ENCODE peak calls at places on chromosomes 5 and 9, in six cellular contexts. W is transverse colon; H is tibial artery; G is CD4-positive, alpha-beta memory T cell; A is dorsolateral prefrontal cortex; T is stomach. D is an unnamed sample.

GRCh38 chr9:88660611-88661010 is 125.6 kb downstream of the NXNL2 start:
- DNase-seq in W (no peak), H (no peak), G (no peak), A (no peak), T (no peak), D (no peak)

GRCh38 chr5:173963867-173964429 is 25.0 kb upstream of the C5orf47 start:
- DNase-seq in G (peak), W (peak), H (no peak), T (no peak), A (peak), D (no peak)

GRCh38 chr9:134217431-134218210 is 53.3 kb upstream of the RNU6ATAC start:
- DNase-seq in G (no peak), A (no peak), T (no peak), H (no peak), W (no peak), D (no peak)

GRCh38 chr9:18141681-18142080 is 332.3 kb upstream of the ADAMTSL1 start:
- DNase-seq in A (no peak), H (no peak), T (no peak), W (no peak), G (no peak), D (no peak)

GRCh38 chr9:126791406-126792230 is 13.2 kb upstream of the ZBTB43 start:
- DNase-seq in A (no peak), T (no peak), G (no peak), W (no peak), H (no peak), D (no peak)

GRCh38 chr5:16889203-16889971 is 46.7 kb downstream of the MYO10 start:
- DNase-seq in A (no peak), W (no peak), T (no peak), H (no peak), G (no peak), D (no peak)

GRCh38 chr5:10452768-10453331 is 11.2 kb downstream of the ROPN1L start:
- DNase-seq in W (no peak), A (no peak), G (peak), T (no peak), H (no peak), D (no peak)

GRCh38 chr5:178818094-178818493 is 41.7 kb upstream of the ZNF354B start:
- DNase-seq in H (no peak), G (no peak), A (no peak), W (no peak), T (no peak), D (no peak)

GRCh38 chr5:128920345-128921215 is 44.7 kb upstream of the SLC27A6 start:
- DNase-seq in W (no peak), A (no peak), T (no peak), G (no peak), H (no peak), D (no peak)

GRCh38 chr5:163658702-163659567 is 153.5 kb downstream of the MAT2B start:
- DNase-seq in T (no peak), W (no peak), A (no peak), H (no peak), G (no peak), D (no peak)

GRCh38 chr5:158287643-158288228 is 428.8 kb upstream of the CLINT1 start:
- DNase-seq in A (no peak), W (peak), T (no peak), H (peak), G (no peak), D (peak)

GRCh38 chr5:173926359-173926758 is 38.2 kb downstream of the CPEB4 start:
- DNase-seq in H (peak), T (no peak), W (no peak), A (no peak), G (no peak), D (peak)

GRCh38 chr5:138946241-138946623 is 71.1 kb upstream of the LRRTM2 start:
- DNase-seq in G (no peak), H (peak), W (no peak), A (peak), T (no peak), D (peak)

GRCh38 chr5:172459396-172460165 is 5.3 kb upstream of the SH3PXD2B start:
- DNase-seq in G (no peak), T (no peak), A (no peak), H (no peak), W (no peak), D (no peak)

GRCh38 chr9:2622361-2623045 is 916 bp downstream of the VLDLR start:
- DNase-seq in A (peak), W (peak), T (peak), G (peak), H (no peak), D (peak)

GRCh38 chr5:119396265-119396664 is 40.4 kb downstream of the TNFAIP8 start:
- DNase-seq in G (no peak), H (no peak), A (no peak), W (no peak), T (no peak), D (no peak)

GRCh38 chr5:119398713-119399492 is 43.1 kb downstream of the TNFAIP8 start:
- DNase-seq in G (no peak), A (no peak), H (peak), W (peak), T (peak), D (peak)

GRCh38 chr5:119395080-119395836 is 39.4 kb downstream of the TNFAIP8 start:
- DNase-seq in W (no peak), G (no peak), H (no peak), T (no peak), A (no peak), D (no peak)

GRCh38 chr5:119400248-119400647 is 44.4 kb downstream of the TNFAIP8 start:
- DNase-seq in W (no peak), A (no peak), H (no peak), T (no peak), G (no peak), D (no peak)

DNA sequence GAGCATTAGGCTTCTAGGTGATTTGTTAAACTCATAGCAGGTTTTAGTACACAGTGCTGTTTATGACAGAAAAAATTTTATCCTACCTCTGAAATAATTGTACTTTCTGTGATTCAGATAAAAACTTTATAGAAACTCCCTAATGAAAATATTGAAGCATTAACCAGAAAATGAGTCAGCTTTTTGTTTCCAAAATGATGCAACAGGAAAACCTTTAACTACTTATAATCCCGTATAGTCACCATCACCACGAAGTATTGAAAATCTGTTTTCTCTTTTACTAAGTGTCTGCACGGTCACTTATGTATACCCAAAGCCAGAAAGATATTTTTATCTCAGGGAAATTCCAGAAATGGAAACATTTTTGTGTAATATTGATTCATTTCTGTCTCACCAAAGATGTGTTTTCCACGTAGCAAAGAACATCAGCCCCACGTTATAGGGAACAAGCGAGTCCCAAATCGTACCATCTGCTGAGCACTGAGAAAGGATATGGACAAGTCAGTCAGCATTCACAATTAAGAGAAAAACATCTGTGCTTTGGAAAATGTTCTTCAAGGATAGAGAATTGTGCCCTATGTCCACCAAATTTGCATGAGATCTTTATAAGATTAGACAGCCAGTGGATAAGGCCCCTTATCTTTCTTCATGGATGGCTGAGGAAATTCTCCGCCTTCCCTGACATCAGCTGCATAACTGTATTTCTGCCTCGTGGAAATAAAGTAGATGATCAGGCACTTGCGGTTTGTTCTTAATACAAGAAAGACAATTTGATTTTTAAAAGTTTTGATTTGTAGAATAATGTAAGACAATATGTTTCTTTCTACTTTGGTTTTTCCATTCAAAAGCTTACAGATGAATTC is 41.9 kb downstream of the TNFAIP8 start:
- DNase-seq in W (no peak), G (no peak), T (no peak), A (no peak), H (no peak), D (no peak)
- H3K4me3 ChIP-seq in W (no peak), G (no peak), T (no peak), A (no peak), H (no peak), D (no peak)

DNA sequence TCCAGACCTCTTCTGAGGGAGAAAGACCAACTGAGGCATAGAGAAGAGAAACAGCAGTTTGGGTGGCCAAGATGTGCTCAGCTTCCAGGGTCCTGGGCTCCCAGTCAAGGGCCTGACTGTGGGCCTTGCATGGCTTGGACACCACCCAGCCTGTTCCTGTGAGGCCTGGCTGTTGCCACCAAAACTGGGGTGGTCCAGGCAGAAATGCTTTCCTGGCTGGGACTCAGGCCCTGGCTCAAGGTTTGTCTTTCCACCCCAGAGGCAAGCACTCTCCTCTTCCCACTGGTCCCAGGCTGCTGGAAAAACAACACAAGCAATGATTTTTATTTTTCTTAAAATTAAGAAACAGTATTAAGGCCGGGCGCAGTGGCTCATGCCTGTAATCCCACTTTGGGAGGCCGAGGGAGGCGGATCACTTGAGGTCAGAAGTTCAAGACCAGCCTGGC is 13.3 kb downstream of the MYOZ3 start:
- DNase-seq in W (no peak), A (no peak), H (peak), T (no peak), G (no peak), D (no peak)
- H3K4me3 ChIP-seq in W (no peak), A (no peak), H (no peak), T (no peak), G (no peak), D (no peak)

GRCh38 chr9:115328677-115329076 is 210.7 kb upstream of the TNC start:
- DNase-seq in A (no peak), W (no peak), G (no peak), H (no peak), T (no peak), D (no peak)

GRCh38 chr9:115335441-115335840 is 217.5 kb upstream of the TNC start:
- DNase-seq in A (no peak), T (no peak), G (no peak), H (no peak), W (no peak), D (no peak)

GRCh38 chr9:115328228-115328627 is 210.3 kb upstream of the TNC start:
- DNase-seq in T (no peak), G (no peak), A (no peak), W (peak), H (peak), D (peak)

GRCh38 chr9:115333671-115334070 is 215.7 kb upstream of the TNC start:
- DNase-seq in T (no peak), H (no peak), W (no peak), A (no peak), G (no peak), D (no peak)
- H3K4me3 ChIP-seq in T (no peak), H (no peak), W (no peak), A (no peak), G (no peak), D (no peak)

GRCh38 chr5:31131381-31131811 is 62.1 kb upstream of the CDH6 start:
- DNase-seq in T (no peak), A (no peak), H (no peak), W (no peak), G (no peak), D (no peak)
- H3K4me3 ChIP-seq in T (no peak), A (no peak), H (no peak), W (no peak), G (no peak), D (no peak)

DNA sequence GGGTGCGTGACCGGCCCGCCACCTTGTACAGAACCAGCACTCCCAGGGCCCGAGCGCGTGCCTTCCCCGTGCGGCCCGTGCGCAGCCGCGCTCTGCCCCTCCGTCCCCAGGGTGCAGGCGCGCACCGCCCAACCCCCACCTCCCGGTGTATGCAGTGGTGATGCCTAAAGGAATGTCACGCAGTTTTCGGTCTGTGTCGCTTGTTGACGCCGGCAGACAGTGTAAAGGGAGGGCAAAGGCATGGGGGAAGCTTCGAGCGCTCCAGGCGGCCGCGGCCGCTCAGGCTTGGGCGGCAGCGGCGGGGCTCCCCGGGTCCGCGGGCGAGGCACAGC is 1.3 kb downstream of the LRRC26 start:
- DNase-seq in T (no peak), G (no peak), A (peak), W (no peak), H (no peak), D (no peak)
- H3K4me3 ChIP-seq in T (peak), G (no peak), A (peak), W (peak), H (peak), D (no peak)

DNA sequence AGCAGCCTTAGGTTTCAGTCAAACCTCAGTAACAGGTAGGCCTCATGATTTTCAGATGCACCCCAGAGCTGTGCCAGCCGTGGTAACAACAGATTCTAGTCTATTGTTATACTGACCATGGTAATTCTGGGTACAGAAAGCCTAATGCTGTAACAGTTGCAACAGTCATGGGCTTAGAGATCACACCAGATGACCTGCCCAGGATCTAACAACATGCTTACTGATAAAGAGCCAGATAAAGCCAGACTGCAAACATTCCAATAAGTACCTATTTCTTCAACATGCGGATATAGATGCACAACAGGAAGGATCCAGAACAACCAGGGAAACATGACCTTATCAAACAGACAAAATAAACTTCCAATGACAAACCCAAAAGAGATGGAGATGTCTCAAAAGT is 42.8 kb downstream of the CERT1 start:
- DNase-seq in W (no peak), A (no peak), T (no peak), H (no peak), G (no peak), D (no peak)
- H3K4me3 ChIP-seq in W (no peak), A (no peak), T (no peak), H (no peak), G (no peak), D (no peak)

GRCh38 chr5:91296691-91297143 is 86.4 kb downstream of the ARRDC3 start:
- DNase-seq in W (no peak), A (no peak), G (no peak), T (peak), H (peak), D (no peak)
- H3K4me3 ChIP-seq in W (no peak), A (no peak), G (no peak), T (no peak), H (no peak), D (no peak)

D was measured in body of pancreas.